ENCODE peak calls at places on chromosomes 7 and 10, in ten cellular contexts. One of them, this sample, is unnamed.

GRCh38 chr7:66929170-66929569 is 8.1 kb downstream of the TMEM248 start:
- DNase-seq in DMS79 treated with DMSO at 0.1 percent for 48 hours: no peak
- DNase-seq in ascending aorta: no peak
- DNase-seq in AG08395: no peak
- DNase-seq in colonic mucosa: no peak
- DNase-seq in kidney epithelial cell: no peak
- DNase-seq in activated CD8-positive, alpha-beta memory T cell treated with anti-CD3 and anti-CD28 coated beads for 1 hour: no peak
- DNase-seq in pulmonary artery endothelial cell: no peak
- DNase-seq in RPMI7951: no peak
- DNase-seq in B cell: no peak
- DNase-seq in this sample: no peak

GRCh38 chr7:97002555-97003261 is 2.6 kb upstream of the DLX6 start:
- DNase-seq in DMS79 treated with DMSO at 0.1 percent for 48 hours: peak
- DNase-seq in ascending aorta: no peak
- DNase-seq in AG08395: no peak
- DNase-seq in colonic mucosa: no peak
- DNase-seq in kidney epithelial cell: no peak
- DNase-seq in activated CD8-positive, alpha-beta memory T cell treated with anti-CD3 and anti-CD28 coated beads for 1 hour: no peak
- DNase-seq in pulmonary artery endothelial cell: no peak
- DNase-seq in RPMI7951: no peak
- DNase-seq in B cell: no peak
- DNase-seq in this sample: no peak

GRCh38 chr10:130401860-130402765 is 265.9 kb downstream of the GLRX3 start:
- DNase-seq in DMS79 treated with DMSO at 0.1 percent for 48 hours: no peak
- DNase-seq in ascending aorta: peak
- DNase-seq in AG08395: no peak
- DNase-seq in colonic mucosa: no peak
- DNase-seq in kidney epithelial cell: no peak
- DNase-seq in activated CD8-positive, alpha-beta memory T cell treated with anti-CD3 and anti-CD28 coated beads for 1 hour: no peak
- DNase-seq in pulmonary artery endothelial cell: no peak
- DNase-seq in RPMI7951: no peak
- DNase-seq in B cell: no peak
- DNase-seq in this sample: no peak

GRCh38 chr10:129877773-129878371 is 86.2 kb downstream of the EBF3 start:
- DNase-seq in DMS79 treated with DMSO at 0.1 percent for 48 hours: no peak
- DNase-seq in ascending aorta: no peak
- DNase-seq in AG08395: peak
- DNase-seq in colonic mucosa: peak
- DNase-seq in kidney epithelial cell: no peak
- DNase-seq in activated CD8-positive, alpha-beta memory T cell treated with anti-CD3 and anti-CD28 coated beads for 1 hour: peak
- DNase-seq in pulmonary artery endothelial cell: no peak
- DNase-seq in RPMI7951: no peak
- DNase-seq in B cell: no peak
- DNase-seq in this sample: no peak

GRCh38 chr10:71542476-71542875 is 145.8 kb downstream of the CDH23 start:
- DNase-seq in DMS79 treated with DMSO at 0.1 percent for 48 hours: no peak
- DNase-seq in ascending aorta: no peak
- DNase-seq in AG08395: no peak
- DNase-seq in colonic mucosa: no peak
- DNase-seq in kidney epithelial cell: no peak
- DNase-seq in activated CD8-positive, alpha-beta memory T cell treated with anti-CD3 and anti-CD28 coated beads for 1 hour: no peak
- DNase-seq in pulmonary artery endothelial cell: no peak
- DNase-seq in RPMI7951: no peak
- DNase-seq in B cell: no peak
- DNase-seq in this sample: no peak

GRCh38 chr10:17643339-17643754 is 604 bp upstream of the STAM start:
- DNase-seq in DMS79 treated with DMSO at 0.1 percent for 48 hours: no peak
- DNase-seq in ascending aorta: peak
- DNase-seq in AG08395: peak
- DNase-seq in colonic mucosa: no peak
- DNase-seq in kidney epithelial cell: peak
- DNase-seq in activated CD8-positive, alpha-beta memory T cell treated with anti-CD3 and anti-CD28 coated beads for 1 hour: no peak
- DNase-seq in pulmonary artery endothelial cell: peak
- DNase-seq in RPMI7951: peak
- DNase-seq in B cell: no peak
- DNase-seq in this sample: no peak

GRCh38 chr7:112266595-112267270 is 60.2 kb downstream of the ZNF277 start:
- DNase-seq in DMS79 treated with DMSO at 0.1 percent for 48 hours: no peak
- DNase-seq in ascending aorta: no peak
- DNase-seq in AG08395: peak
- DNase-seq in colonic mucosa: no peak
- DNase-seq in kidney epithelial cell: no peak
- DNase-seq in activated CD8-positive, alpha-beta memory T cell treated with anti-CD3 and anti-CD28 coated beads for 1 hour: no peak
- DNase-seq in pulmonary artery endothelial cell: no peak
- DNase-seq in RPMI7951: peak
- DNase-seq in B cell: no peak
- DNase-seq in this sample: no peak

GRCh38 chr7:37740398-37740797 is 56.8 kb downstream of the GPR141 start:
- DNase-seq in DMS79 treated with DMSO at 0.1 percent for 48 hours: no peak
- DNase-seq in ascending aorta: no peak
- DNase-seq in AG08395: no peak
- DNase-seq in colonic mucosa: no peak
- DNase-seq in kidney epithelial cell: no peak
- DNase-seq in activated CD8-positive, alpha-beta memory T cell treated with anti-CD3 and anti-CD28 coated beads for 1 hour: no peak
- DNase-seq in pulmonary artery endothelial cell: no peak
- DNase-seq in RPMI7951: no peak
- DNase-seq in B cell: no peak
- DNase-seq in this sample: no peak

GRCh38 chr10:8596929-8597472 is 542.5 kb downstream of the GATA3 start:
- DNase-seq in DMS79 treated with DMSO at 0.1 percent for 48 hours: no peak
- DNase-seq in ascending aorta: no peak
- DNase-seq in AG08395: no peak
- DNase-seq in colonic mucosa: no peak
- DNase-seq in kidney epithelial cell: no peak
- DNase-seq in activated CD8-positive, alpha-beta memory T cell treated with anti-CD3 and anti-CD28 coated beads for 1 hour: no peak
- DNase-seq in pulmonary artery endothelial cell: no peak
- DNase-seq in RPMI7951: no peak
- DNase-seq in B cell: no peak
- DNase-seq in this sample: peak

GRCh38 chr7:149871576-149871975 is 2.2 kb upstream of the ATP6V0E2 start:
- DNase-seq in DMS79 treated with DMSO at 0.1 percent for 48 hours: no peak
- DNase-seq in ascending aorta: no peak
- DNase-seq in AG08395: no peak
- DNase-seq in colonic mucosa: peak
- DNase-seq in kidney epithelial cell: no peak
- DNase-seq in activated CD8-positive, alpha-beta memory T cell treated with anti-CD3 and anti-CD28 coated beads for 1 hour: no peak
- DNase-seq in pulmonary artery endothelial cell: no peak
- DNase-seq in RPMI7951: no peak
- DNase-seq in B cell: no peak
- DNase-seq in this sample: no peak

GRCh38 chr7:151017953-151018420 is 6.3 kb downstream of the ATG9B start:
- DNase-seq in DMS79 treated with DMSO at 0.1 percent for 48 hours: peak
- DNase-seq in ascending aorta: peak
- DNase-seq in AG08395: peak
- DNase-seq in colonic mucosa: peak
- DNase-seq in kidney epithelial cell: no peak
- DNase-seq in activated CD8-positive, alpha-beta memory T cell treated with anti-CD3 and anti-CD28 coated beads for 1 hour: peak
- DNase-seq in pulmonary artery endothelial cell: no peak
- DNase-seq in RPMI7951: no peak
- DNase-seq in B cell: peak
- DNase-seq in this sample: no peak

GRCh38 chr7:2894118-2894940 is 50.2 kb upstream of the GNA12 start:
- DNase-seq in DMS79 treated with DMSO at 0.1 percent for 48 hours: no peak
- DNase-seq in ascending aorta: no peak
- DNase-seq in AG08395: no peak
- DNase-seq in colonic mucosa: no peak
- DNase-seq in kidney epithelial cell: no peak
- DNase-seq in activated CD8-positive, alpha-beta memory T cell treated with anti-CD3 and anti-CD28 coated beads for 1 hour: no peak
- DNase-seq in pulmonary artery endothelial cell: no peak
- DNase-seq in RPMI7951: no peak
- DNase-seq in B cell: peak
- DNase-seq in this sample: no peak

GRCh38 chr7:132614428-132615076 is 38.3 kb upstream of the PLXNA4 start:
- DNase-seq in DMS79 treated with DMSO at 0.1 percent for 48 hours: no peak
- DNase-seq in ascending aorta: peak
- DNase-seq in AG08395: peak
- DNase-seq in colonic mucosa: peak
- DNase-seq in kidney epithelial cell: no peak
- DNase-seq in activated CD8-positive, alpha-beta memory T cell treated with anti-CD3 and anti-CD28 coated beads for 1 hour: no peak
- DNase-seq in pulmonary artery endothelial cell: no peak
- DNase-seq in RPMI7951: peak
- DNase-seq in B cell: no peak
- DNase-seq in this sample: no peak

GRCh38 chr10:119761106-119761505 is 35.3 kb downstream of the INPP5F start:
- DNase-seq in DMS79 treated with DMSO at 0.1 percent for 48 hours: no peak
- DNase-seq in ascending aorta: no peak
- DNase-seq in AG08395: peak
- DNase-seq in colonic mucosa: no peak
- DNase-seq in kidney epithelial cell: no peak
- DNase-seq in activated CD8-positive, alpha-beta memory T cell treated with anti-CD3 and anti-CD28 coated beads for 1 hour: no peak
- DNase-seq in pulmonary artery endothelial cell: no peak
- DNase-seq in RPMI7951: peak
- DNase-seq in B cell: no peak
- DNase-seq in this sample: no peak

GRCh38 chr7:135718219-135718618 is 9.8 kb downstream of the SLC13A4 start:
- DNase-seq in DMS79 treated with DMSO at 0.1 percent for 48 hours: no peak
- DNase-seq in ascending aorta: no peak
- DNase-seq in AG08395: no peak
- DNase-seq in colonic mucosa: no peak
- DNase-seq in kidney epithelial cell: no peak
- DNase-seq in activated CD8-positive, alpha-beta memory T cell treated with anti-CD3 and anti-CD28 coated beads for 1 hour: no peak
- DNase-seq in pulmonary artery endothelial cell: no peak
- DNase-seq in RPMI7951: no peak
- DNase-seq in B cell: no peak
- DNase-seq in this sample: no peak

GRCh38 chr10:131803863-131804425 is 96.9 kb upstream of the PPP2R2D start:
- DNase-seq in DMS79 treated with DMSO at 0.1 percent for 48 hours: no peak
- DNase-seq in ascending aorta: peak
- DNase-seq in AG08395: no peak
- DNase-seq in colonic mucosa: peak
- DNase-seq in kidney epithelial cell: no peak
- DNase-seq in activated CD8-positive, alpha-beta memory T cell treated with anti-CD3 and anti-CD28 coated beads for 1 hour: no peak
- DNase-seq in pulmonary artery endothelial cell: no peak
- DNase-seq in RPMI7951: no peak
- DNase-seq in B cell: no peak
- DNase-seq in this sample: no peak

GRCh38 chr7:80795174-80795573 is 123.7 kb downstream of the SEMA3C start:
- DNase-seq in DMS79 treated with DMSO at 0.1 percent for 48 hours: no peak
- DNase-seq in ascending aorta: no peak
- DNase-seq in AG08395: peak
- DNase-seq in colonic mucosa: no peak
- DNase-seq in kidney epithelial cell: no peak
- DNase-seq in activated CD8-positive, alpha-beta memory T cell treated with anti-CD3 and anti-CD28 coated beads for 1 hour: no peak
- DNase-seq in pulmonary artery endothelial cell: no peak
- DNase-seq in RPMI7951: no peak
- DNase-seq in B cell: no peak
- DNase-seq in this sample: no peak

GRCh38 chr10:71221586-71222202 is 9.3 kb downstream of the UNC5B start:
- DNase-seq in DMS79 treated with DMSO at 0.1 percent for 48 hours: no peak
- DNase-seq in ascending aorta: peak
- DNase-seq in AG08395: no peak
- DNase-seq in colonic mucosa: no peak
- DNase-seq in kidney epithelial cell: no peak
- DNase-seq in activated CD8-positive, alpha-beta memory T cell treated with anti-CD3 and anti-CD28 coated beads for 1 hour: no peak
- DNase-seq in pulmonary artery endothelial cell: no peak
- DNase-seq in RPMI7951: no peak
- DNase-seq in B cell: no peak
- DNase-seq in this sample: no peak

GRCh38 chr7:29563590-29564454 is at the start of gene PRR15:
- DNase-seq in DMS79 treated with DMSO at 0.1 percent for 48 hours: peak
- DNase-seq in ascending aorta: no peak
- DNase-seq in AG08395: no peak
- DNase-seq in colonic mucosa: peak
- DNase-seq in kidney epithelial cell: no peak
- DNase-seq in activated CD8-positive, alpha-beta memory T cell treated with anti-CD3 and anti-CD28 coated beads for 1 hour: no peak
- DNase-seq in pulmonary artery endothelial cell: no peak
- DNase-seq in RPMI7951: no peak
- DNase-seq in B cell: no peak
- DNase-seq in this sample: no peak

GRCh38 chr7:111987115-111987826 is 218.9 kb downstream of the DOCK4 start:
- DNase-seq in DMS79 treated with DMSO at 0.1 percent for 48 hours: no peak
- DNase-seq in ascending aorta: no peak
- DNase-seq in AG08395: peak
- DNase-seq in colonic mucosa: no peak
- DNase-seq in kidney epithelial cell: no peak
- DNase-seq in activated CD8-positive, alpha-beta memory T cell treated with anti-CD3 and anti-CD28 coated beads for 1 hour: no peak
- DNase-seq in pulmonary artery endothelial cell: no peak
- DNase-seq in RPMI7951: peak
- DNase-seq in B cell: no peak
- DNase-seq in this sample: no peak

GRCh38 chr7:65820287-65820950 is 52.5 kb upstream of the VKORC1L1 start:
- DNase-seq in DMS79 treated with DMSO at 0.1 percent for 48 hours: no peak
- DNase-seq in ascending aorta: no peak
- DNase-seq in AG08395: no peak
- DNase-seq in colonic mucosa: no peak
- DNase-seq in kidney epithelial cell: no peak
- DNase-seq in activated CD8-positive, alpha-beta memory T cell treated with anti-CD3 and anti-CD28 coated beads for 1 hour: no peak
- DNase-seq in pulmonary artery endothelial cell: no peak
- DNase-seq in RPMI7951: no peak
- DNase-seq in B cell: peak
- DNase-seq in this sample: no peak

GRCh38 chr7:137820156-137820555 is 26.6 kb downstream of the DGKI start:
- DNase-seq in DMS79 treated with DMSO at 0.1 percent for 48 hours: peak
- DNase-seq in ascending aorta: no peak
- DNase-seq in AG08395: no peak
- DNase-seq in colonic mucosa: no peak
- DNase-seq in kidney epithelial cell: no peak
- DNase-seq in activated CD8-positive, alpha-beta memory T cell treated with anti-CD3 and anti-CD28 coated beads for 1 hour: no peak
- DNase-seq in pulmonary artery endothelial cell: no peak
- DNase-seq in RPMI7951: no peak
- DNase-seq in B cell: no peak
- DNase-seq in this sample: no peak

GRCh38 chr10:46556515-46557318 is at the start of gene GPRIN2:
- DNase-seq in DMS79 treated with DMSO at 0.1 percent for 48 hours: peak
- DNase-seq in ascending aorta: peak
- DNase-seq in AG08395: no peak
- DNase-seq in colonic mucosa: peak
- DNase-seq in kidney epithelial cell: no peak
- DNase-seq in activated CD8-positive, alpha-beta memory T cell treated with anti-CD3 and anti-CD28 coated beads for 1 hour: no peak
- DNase-seq in pulmonary artery endothelial cell: no peak
- DNase-seq in RPMI7951: no peak
- DNase-seq in B cell: no peak
- DNase-seq in this sample: no peak

GRCh38 chr7:157474685-157475084 is 137.9 kb downstream of the DNAJB6 start:
- DNase-seq in DMS79 treated with DMSO at 0.1 percent for 48 hours: no peak
- DNase-seq in ascending aorta: peak
- DNase-seq in AG08395: no peak
- DNase-seq in colonic mucosa: peak
- DNase-seq in kidney epithelial cell: no peak
- DNase-seq in activated CD8-positive, alpha-beta memory T cell treated with anti-CD3 and anti-CD28 coated beads for 1 hour: no peak
- DNase-seq in pulmonary artery endothelial cell: no peak
- DNase-seq in RPMI7951: no peak
- DNase-seq in B cell: no peak
- DNase-seq in this sample: no peak

GRCh38 chr10:133201948-133202725 is 27.9 kb upstream of the UTF1 start:
- DNase-seq in DMS79 treated with DMSO at 0.1 percent for 48 hours: no peak
- DNase-seq in ascending aorta: no peak
- DNase-seq in AG08395: no peak
- DNase-seq in colonic mucosa: no peak
- DNase-seq in kidney epithelial cell: no peak
- DNase-seq in activated CD8-positive, alpha-beta memory T cell treated with anti-CD3 and anti-CD28 coated beads for 1 hour: no peak
- DNase-seq in pulmonary artery endothelial cell: no peak
- DNase-seq in RPMI7951: no peak
- DNase-seq in B cell: no peak
- DNase-seq in this sample: no peak